ENCODE peak calls at places on chromosomes 1 and 21, in nine cellular contexts. S is GM04504, W is fibroblast of the conjunctiva, Y is neural progenitor cell, U is fibroblast of lung, Z is astrocyte of the cerebellum, K is ELR, F is IMR-90, X is endothelial cell. R is an unnamed sample.
A peak's percentile ranks its signal among the peaks of the same experiment; 100 is the strongest.

GRCh38 chr21:44392916-44393315 is 39.5 kb downstream of the TRPM2 start:
- DNase-seq in X (no peak), S (no peak), U (no peak), Z (no peak), K (peak; percentile 40), W (no peak), Y (peak; percentile 51), F (no peak), R (no peak)

GRCh38 chr21:26814374-26814773 is 30.8 kb downstream of the ADAMTS1 start:
- DNase-seq in S (no peak), K (no peak), F (peak; percentile 61), U (peak; percentile 34), Y (no peak), W (no peak), Z (no peak), X (no peak), R (peak; percentile 58)

GRCh38 chr1:15295676-15296075 is 48.7 kb downstream of the FHAD1 start:
- DNase-seq in F (peak; percentile 39), U (no peak), S (no peak), Z (no peak), W (no peak), Y (no peak), X (no peak), K (peak; percentile 32), R (no peak)

GRCh38 chr1:61259379-61260148 is 177.2 kb downstream of the NFIA start:
- DNase-seq in W (no peak), Y (no peak), F (no peak), Z (no peak), S (no peak), U (no peak), X (no peak), K (no peak), R (no peak)

GRCh38 chr1:215076312-215076711 is 6.2 kb upstream of the KCNK2 start:
- DNase-seq in K (peak; percentile 64), X (peak; percentile 49), W (peak; percentile 29), S (no peak), Y (peak; percentile 56), U (peak; percentile 48), Z (peak; percentile 38), F (peak; percentile 62), R (peak; percentile 29)

GRCh38 chr1:205706601-205707502 is 26.5 kb upstream of the SLC45A3 start:
- DNase-seq in Z (no peak), Y (no peak), W (no peak), S (no peak), X (no peak), F (no peak), K (no peak), U (peak; percentile 37), R (no peak)

GRCh38 chr1:247357781-247358211 is 26.1 kb upstream of the ZNF496 start:
- DNase-seq in S (no peak), W (no peak), F (peak; percentile 94), Z (no peak), K (peak; percentile 55), U (peak; percentile 86), Y (no peak), X (no peak), R (no peak)

GRCh38 chr1:55725378-55725777 is 510.2 kb upstream of the USP24 start:
- DNase-seq in F (peak; percentile 64), Z (no peak), W (no peak), K (peak; percentile 47), X (no peak), S (no peak), U (peak; percentile 45), Y (no peak), R (peak; percentile 72)

GRCh38 chr1:180385144-180385543 is 117.2 kb downstream of the ACBD6 start:
- DNase-seq in W (no peak), K (no peak), F (no peak), Y (no peak), X (no peak), Z (no peak), U (no peak), S (no peak), R (no peak)

GRCh38 chr1:199545780-199546179 is 481.7 kb upstream of the NR5A2 start:
- DNase-seq in S (no peak), X (no peak), Y (peak; percentile 14), F (no peak), U (no peak), W (no peak), Z (no peak), K (peak; percentile 33), R (no peak)

GRCh38 chr1:229410692-229411433 is 23.0 kb downstream of the ACTA1 start:
- DNase-seq in F (peak; percentile 49), W (peak; percentile 5), S (no peak), Z (no peak), Y (peak; percentile 56), U (peak; percentile 54), K (peak; percentile 67), X (no peak), R (peak; percentile 71)

GRCh38 chr1:27332536-27333281 is 9.1 kb upstream of the SYTL1 start:
- DNase-seq in Z (no peak), F (peak; percentile 16), W (no peak), K (peak; percentile 55), U (peak; percentile 35), Y (peak; percentile 79), S (no peak), X (peak; percentile 77), R (peak; percentile 75)

GRCh38 chr1:34845131-34845901 is 14.2 kb downstream of the SMIM12 start:
- DNase-seq in U (no peak), Y (no peak), F (no peak), X (no peak), K (no peak), Z (no peak), W (no peak), S (no peak), R (no peak)

GRCh38 chr1:75725861-75726361 is 1.4 kb downstream of the ACADM start:
- DNase-seq in Y (no peak), Z (no peak), F (no peak), U (peak; percentile 1), X (no peak), S (no peak), W (no peak), K (no peak), R (no peak)

GRCh38 chr1:220983877-220984635 is 104.8 kb downstream of the HLX start:
- DNase-seq in S (no peak), Y (peak; percentile 45), F (no peak), K (no peak), U (no peak), X (no peak), Z (no peak), W (no peak), R (no peak)

GRCh38 chr21:30986966-30987365 is 51.3 kb downstream of the KRTAP19-8 start:
- DNase-seq in Z (no peak), X (no peak), K (no peak), W (no peak), F (no peak), Y (no peak), U (no peak), S (no peak), R (no peak)

GRCh38 chr1:223088713-223089240 is 54.3 kb downstream of the TLR5 start:
- DNase-seq in S (no peak), W (no peak), X (no peak), K (no peak), Y (no peak), Z (no peak), U (no peak), F (no peak), R (no peak)

GRCh38 chr1:100896481-100896982 is 642 bp downstream of the SLC30A7 start:
- DNase-seq in F (peak; percentile 65), X (peak; percentile 29), Z (peak; percentile 18), K (peak; percentile 78), S (peak; percentile 29), U (peak; percentile 53), W (no peak), Y (peak; percentile 14), R (peak; percentile 77)

GRCh38 chr1:43280683-43281082 is 4.7 kb downstream of the C1orf210 start:
- DNase-seq in Z (no peak), K (no peak), Y (no peak), W (no peak), F (no peak), S (no peak), U (no peak), X (no peak), R (no peak)

GRCh38 chr1:17207966-17208418 is 3.1 kb downstream of the PADI1 start:
- DNase-seq in F (peak; percentile 76), K (peak; percentile 87), Y (no peak), X (no peak), U (peak; percentile 35), Z (no peak), S (peak; percentile 58), W (no peak), R (peak; percentile 42)

GRCh38 chr1:10302416-10302815 is 92.0 kb downstream of the KIF1B start:
- DNase-seq in Y (peak; percentile 51), F (no peak), U (no peak), Z (no peak), S (no peak), K (no peak), X (no peak), W (no peak), R (no peak)

GRCh38 chr1:29900727-29901126 is 664.4 kb downstream of the PTPRU start:
- DNase-seq in W (no peak), X (no peak), S (no peak), Z (no peak), Y (no peak), U (no peak), K (no peak), F (no peak), R (no peak)

GRCh38 chr1:60865146-60865545 is 217.2 kb upstream of the NFIA start:
- DNase-seq in Y (no peak), K (no peak), Z (no peak), X (no peak), W (no peak), F (no peak), S (no peak), U (no peak), R (no peak)